ENCODE peak calls at places on chromosomes 1 and 21, in five cellular contexts. H is K562, K is esophagus muscularis mucosa, J is transverse colon, I is stomach. C is an unnamed sample.

GRCh38 chr1:6358757-6359567 is 34.6 kb downstream of the ACOT7 start:
- DNase-seq in H (no peak), K (no peak), J (peak; percentile 42), I (no peak), C (peak; percentile 69)

GRCh38 chr1:214540324-214540723 is 11.1 kb downstream of the PTPN14 start:
- DNase-seq in H (no peak), K (no peak), J (no peak), I (no peak), C (no peak)

GRCh38 chr1:30697977-30698376 is 25.4 kb downstream of the MATN1 start:
- DNase-seq in H (no peak), K (no peak), J (no peak), I (no peak), C (no peak)

GRCh38 chr1:51515312-51515960 is 3.6 kb downstream of the EPS15 start:
- DNase-seq in H (peak; percentile 36), K (no peak), J (no peak), I (no peak), C (no peak)

GRCh38 chr1:177862916-177863315 is 106.9 kb downstream of the SEC16B start:
- DNase-seq in H (no peak), K (no peak), J (no peak), I (no peak), C (no peak)

GRCh38 chr1:243268284-243268653 is 12.4 kb downstream of the SDCCAG8 start:
- DNase-seq in H (no peak), K (no peak), J (no peak), I (no peak), C (no peak)

GRCh38 chr1:44368471-44369151 is 13.6 kb upstream of the ERI3 start:
- DNase-seq in H (no peak), K (no peak), J (no peak), I (no peak), C (no peak)

GRCh38 chr1:116177861-116178260 is 66.7 kb downstream of the MAB21L3 start:
- DNase-seq in H (no peak), K (peak; percentile 17), J (no peak), I (no peak), C (no peak)

GRCh38 chr1:65208577-65208976 is 60.6 kb downstream of the AK4 start:
- DNase-seq in H (no peak), K (no peak), J (no peak), I (no peak), C (no peak)

GRCh38 chr21:32533611-32534010 is 51.7 kb downstream of the TCP10L start:
- DNase-seq in H (no peak), K (no peak), J (no peak), I (no peak), C (no peak)

GRCh38 chr1:31689821-31690220 is 14.0 kb downstream of the COL16A1 start:
- DNase-seq in H (no peak), K (no peak), J (no peak), I (no peak), C (no peak)

GRCh38 chr1:209150114-209150513 is 433.4 kb upstream of the CAMK1G start:
- DNase-seq in H (peak; percentile 15), K (no peak), J (no peak), I (no peak), C (no peak)

GRCh38 chr1:230456478-230456877 is 30.3 kb upstream of the PGBD5 start:
- DNase-seq in H (no peak), K (no peak), J (no peak), I (no peak), C (no peak)

GRCh38 chr1:169240449-169241242 is 127.0 kb downstream of the NME7 start:
- DNase-seq in H (no peak), K (no peak), J (no peak), I (no peak), C (no peak)

GRCh38 chr1:167373398-167373797 is 144.9 kb downstream of the CD247 start:
- DNase-seq in H (peak; percentile 30), K (no peak), J (no peak), I (no peak), C (no peak)

GRCh38 chr21:45034556-45035476 is 39.6 kb upstream of the ADARB1 start:
- DNase-seq in H (no peak), K (no peak), J (no peak), I (no peak), C (no peak)

GRCh38 chr21:16040601-16041000 is 310.8 kb downstream of the USP25 start:
- DNase-seq in H (no peak), K (no peak), J (no peak), I (no peak), C (no peak)

GRCh38 chr21:41466024-41466820 is 40.2 kb downstream of the MX1 start:
- DNase-seq in H (no peak), K (no peak), J (no peak), I (no peak), C (no peak)

GRCh38 chr1:10832703-10833102 is 36.3 kb upstream of the CASZ1 start:
- DNase-seq in H (no peak), K (no peak), J (no peak), I (no peak), C (no peak)

GRCh38 chr1:241924080-241924808 is 33.3 kb upstream of the BECN2 start:
- DNase-seq in H (no peak), K (no peak), J (no peak), I (no peak), C (no peak)

GRCh38 chr1:29193879-29194455 is 12.3 kb upstream of the SRSF4 start:
- DNase-seq in H (no peak), K (no peak), J (no peak), I (no peak), C (no peak)

GRCh38 chr1:9262096-9262495 is 27.5 kb downstream of the H6PD start:
- DNase-seq in H (no peak), K (no peak), J (no peak), I (no peak), C (no peak)

GRCh38 chr1:63968663-63969460 is 195.0 kb downstream of the ROR1 start:
- DNase-seq in H (no peak), K (no peak), J (no peak), I (peak; percentile 37), C (no peak)

GRCh38 chr1:56418047-56418680 is 161.2 kb downstream of the PLPP3 start:
- DNase-seq in H (no peak), K (no peak), J (no peak), I (no peak), C (no peak)

GRCh38 chr1:185400057-185400456 is 83.0 kb upstream of the IVNS1ABP start:
- DNase-seq in H (no peak), K (no peak), J (no peak), I (no peak), C (no peak)

GRCh38 chr21:29231781-29232548 is 66.8 kb upstream of the BACH1 start:
- DNase-seq in H (no peak), K (no peak), J (no peak), I (no peak), C (no peak)

GRCh38 chr1:228095161-228095560 is 8.0 kb downstream of the C1orf35 start:
- DNase-seq in H (no peak), K (no peak), J (no peak), I (peak; percentile 7), C (no peak)

GRCh38 chr1:179867493-179868330 is 9.9 kb downstream of the TOR1AIP2 start:
- DNase-seq in H (peak; percentile 71), K (no peak), J (peak; percentile 61), I (peak; percentile 65), C (no peak)

GRCh38 chr1:6329851-6330250 is 63.7 kb downstream of the ACOT7 start:
- DNase-seq in H (no peak), K (no peak), J (no peak), I (no peak), C (no peak)

GRCh38 chr1:21868482-21868881 is 56.4 kb downstream of the LDLRAD2 start:
- DNase-seq in H (no peak), K (no peak), J (no peak), I (no peak), C (no peak)
- TF ChIP-seq POLR2A in H (no peak), K (no peak), J (no peak), I (no peak), C (no peak)

GRCh38 chr1:22364764-22365163 is 86.9 kb upstream of the ZBTB40 start:
- DNase-seq in H (peak; percentile 33), K (no peak), J (no peak), I (no peak), C (no peak)
- TF ChIP-seq CTCF in H (peak; percentile 45), K (no peak), J (no peak), I (no peak), C (no peak)

DNA sequence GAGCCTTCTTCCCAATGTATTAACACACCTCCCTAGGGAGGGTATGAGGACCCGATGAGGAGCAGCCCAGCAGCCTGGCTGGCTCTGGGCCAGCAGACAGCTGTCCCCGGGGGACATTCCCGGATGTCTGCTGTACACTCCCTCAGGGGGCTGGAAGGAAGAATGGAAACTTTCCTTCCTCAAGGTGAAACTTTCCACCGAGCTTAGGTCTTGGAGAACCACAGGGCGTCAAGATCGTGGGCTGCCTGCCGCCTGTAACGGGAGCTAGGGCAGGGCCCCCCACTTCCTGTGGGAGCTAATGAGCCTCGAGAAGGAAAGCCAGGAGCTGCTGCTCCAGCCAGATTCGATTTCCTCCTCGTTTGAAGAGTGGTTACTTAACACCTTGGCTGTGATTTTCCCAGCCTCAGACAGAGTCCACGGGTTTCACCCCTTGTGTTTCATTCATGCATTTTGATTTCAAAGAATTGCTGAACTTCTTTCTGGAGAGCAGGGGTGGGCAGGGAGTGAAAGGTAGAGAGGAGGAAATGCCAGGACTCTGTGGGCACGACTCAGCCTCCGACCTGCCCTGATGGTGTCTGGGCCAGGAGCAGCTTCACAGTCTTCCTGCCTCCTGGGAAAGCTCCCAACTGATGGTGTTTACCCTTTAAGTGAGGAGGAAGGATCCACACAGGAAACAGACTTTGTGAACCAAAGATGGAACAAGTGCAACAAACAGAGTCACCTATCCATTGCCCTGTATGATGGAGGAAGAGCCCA is 29.7 kb downstream of the UBE2T start:
- DNase-seq in H (no peak), K (no peak), J (no peak), I (no peak), C (no peak)
- TF ChIP-seq EP300 in H (no peak), K (no peak), J (no peak), I (no peak), C (no peak)

GRCh38 chr1:26788836-26789611 is 1.3 kb downstream of the PIGV start:
- DNase-seq in H (peak; percentile 96), K (peak; percentile 95), J (peak; percentile 91), I (peak; percentile 86), C (peak; percentile 91)
- TF ChIP-seq POLR2A in H (peak; percentile 57), K (no peak), J (no peak), I (no peak), C (peak; percentile 46)

GRCh38 chr1:33726274-33726804 is 137.5 kb upstream of the HMGB4 start:
- DNase-seq in H (no peak), K (no peak), J (no peak), I (no peak), C (no peak)

GRCh38 chr1:33725037-33725436 is 138.8 kb upstream of the HMGB4 start:
- DNase-seq in H (no peak), K (peak; percentile 88), J (no peak), I (no peak), C (no peak)

GRCh38 chr1:33723251-33723650 is 140.6 kb upstream of the HMGB4 start:
- DNase-seq in H (no peak), K (peak; percentile 55), J (no peak), I (no peak), C (no peak)

GRCh38 chr1:33721416-33721815 is 142.5 kb upstream of the HMGB4 start:
- DNase-seq in H (no peak), K (peak; percentile 81), J (no peak), I (no peak), C (no peak)

DNA sequence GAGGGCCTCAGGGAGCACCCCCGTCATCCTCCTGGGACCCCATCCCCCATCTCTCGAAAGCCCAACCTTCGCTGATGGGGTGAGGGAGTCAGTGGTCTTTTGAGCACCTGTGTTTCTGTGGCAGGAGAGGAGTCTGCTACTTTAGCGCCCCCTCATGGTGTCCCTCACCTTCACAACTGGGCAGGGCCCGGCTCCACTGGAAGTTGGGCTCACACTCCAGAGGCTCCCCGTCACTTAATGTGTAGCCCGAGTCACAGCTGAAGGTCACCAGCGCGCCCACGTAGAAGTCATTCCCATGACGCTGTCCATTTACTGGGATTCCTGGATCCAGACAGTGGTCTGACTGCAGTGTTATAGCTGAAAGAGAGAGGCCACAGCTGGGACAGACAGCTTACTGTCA is 139.5 kb upstream of the HMGB4 start:
- DNase-seq in H (no peak), K (no peak), J (no peak), I (no peak), C (no peak)
- TF ChIP-seq CTCF in H (peak; percentile 38), K (no peak), J (no peak), I (no peak), C (no peak)

C was measured in ovary.